ENCODE peak calls at places on chromosomes 6 and 20, in six cellular contexts. P is activated naive CD8-positive, alpha-beta T cell treated with anti-CD3 and anti-CD28 coated beads for 36 hours; Q is NCI-H2171 treated with DMSO at 0.1 percent for 48 hours; X is activated gamma-delta T cell treated with Interleukin-2 at 50 U/mL for 16 hours; Y is stimulated activated CD8-positive, alpha-beta memory T cell treated with anti-CD3 and anti-CD28 coated beads, Interleukin-4, amount 100 ng/mL, for 1 hour; F is COR-L47. I is an unnamed sample.

GRCh38 chr6:17979479-17979878 is 8.0 kb downstream of the KIF13A start:
- DNase-seq in Y (no peak), Q (no peak), X (no peak), P (no peak), F (no peak), I (no peak)

GRCh38 chr6:15522427-15522826 is 140.4 kb downstream of the DTNBP1 start:
- DNase-seq in X (no peak), Q (no peak), F (no peak), Y (no peak), P (no peak), I (no peak)

GRCh38 chr6:82989891-82990290 is 75.8 kb downstream of the UBE3D start:
- DNase-seq in Q (no peak), P (no peak), X (no peak), F (no peak), Y (no peak), I (no peak)

GRCh38 chr20:58512808-58513552 is 2.2 kb downstream of the APCDD1L start:
- DNase-seq in F (no peak), Q (no peak), X (no peak), P (no peak), Y (no peak), I (no peak)

GRCh38 chr6:56573142-56573541 is 69.5 kb downstream of the DST start:
- DNase-seq in F (no peak), Y (no peak), P (no peak), Q (no peak), X (no peak), I (no peak)

GRCh38 chr6:113381957-113382356 is 475.2 kb upstream of the MARCKS start:
- DNase-seq in F (peak), X (no peak), P (no peak), Q (peak), Y (no peak), I (no peak)

GRCh38 chr20:50843331-50844276 is 48.7 kb downstream of the BCAS4 start:
- DNase-seq in Y (no peak), P (no peak), F (no peak), Q (no peak), X (no peak), I (no peak)

GRCh38 chr6:144895890-144896289 is 610.8 kb downstream of the UTRN start:
- DNase-seq in P (no peak), X (no peak), Q (no peak), F (peak), Y (no peak), I (no peak)

GRCh38 chr20:41733151-41733550 is 115.0 kb upstream of the CHD6 start:
- DNase-seq in X (no peak), Q (no peak), Y (no peak), P (no peak), F (no peak), I (no peak)